ENCODE peak calls at places on chromosomes 3 and 15, in seven cellular contexts. One of them, this sample, is unnamed.

GRCh38 chr15:50219820-50220219 is 37.8 kb downstream of the SLC27A2 start:
- DNase-seq in AG08396: no peak
- DNase-seq in activated gamma-delta T cell treated with anti-CD3 and anti-CD28 coated beads, Interleukin-2, amount 50 U/mL, for 16 hours: no peak
- DNase-seq in fibroblast of the conjunctiva: no peak
- DNase-seq in CD8-positive, alpha-beta T cell: no peak
- DNase-seq in putamen: no peak
- DNase-seq in GDM1: no peak
- DNase-seq in this sample: no peak

GRCh38 chr15:53759333-53759975 is at the start of gene WDR72:
- DNase-seq in CD8-positive, alpha-beta T cell: no peak
- DNase-seq in AG08396: no peak
- DNase-seq in fibroblast of the conjunctiva: no peak
- DNase-seq in activated gamma-delta T cell treated with anti-CD3 and anti-CD28 coated beads, Interleukin-2, amount 50 U/mL, for 16 hours: no peak
- DNase-seq in GDM1: no peak
- DNase-seq in putamen: no peak
- DNase-seq in this sample: no peak

GRCh38 chr15:70259030-70259424 is 161.3 kb upstream of the TLE3 start:
- DNase-seq in activated gamma-delta T cell treated with anti-CD3 and anti-CD28 coated beads, Interleukin-2, amount 50 U/mL, for 16 hours: no peak
- DNase-seq in putamen: no peak
- DNase-seq in fibroblast of the conjunctiva: peak
- DNase-seq in CD8-positive, alpha-beta T cell: peak
- DNase-seq in AG08396: peak
- DNase-seq in GDM1: peak
- DNase-seq in this sample: peak

GRCh38 chr3:16884748-16885587 is at the start of gene PLCL2:
- DNase-seq in putamen: no peak
- DNase-seq in AG08396: peak
- DNase-seq in fibroblast of the conjunctiva: no peak
- DNase-seq in activated gamma-delta T cell treated with anti-CD3 and anti-CD28 coated beads, Interleukin-2, amount 50 U/mL, for 16 hours: peak
- DNase-seq in GDM1: peak
- DNase-seq in CD8-positive, alpha-beta T cell: peak
- DNase-seq in this sample: peak

GRCh38 chr3:116264546-116265174 is 180.6 kb downstream of the LSAMP start:
- DNase-seq in putamen: no peak
- DNase-seq in fibroblast of the conjunctiva: no peak
- DNase-seq in GDM1: no peak
- DNase-seq in activated gamma-delta T cell treated with anti-CD3 and anti-CD28 coated beads, Interleukin-2, amount 50 U/mL, for 16 hours: no peak
- DNase-seq in CD8-positive, alpha-beta T cell: no peak
- DNase-seq in AG08396: no peak
- DNase-seq in this sample: no peak

GRCh38 chr3:175651716-175652115 is 792.6 kb downstream of the NAALADL2 start:
- DNase-seq in activated gamma-delta T cell treated with anti-CD3 and anti-CD28 coated beads, Interleukin-2, amount 50 U/mL, for 16 hours: no peak
- DNase-seq in AG08396: no peak
- DNase-seq in putamen: no peak
- DNase-seq in CD8-positive, alpha-beta T cell: no peak
- DNase-seq in fibroblast of the conjunctiva: no peak
- DNase-seq in GDM1: no peak
- DNase-seq in this sample: no peak

GRCh38 chr15:67416891-67417290 is 104.0 kb upstream of the C15orf61 start:
- DNase-seq in fibroblast of the conjunctiva: no peak
- DNase-seq in GDM1: no peak
- DNase-seq in putamen: no peak
- DNase-seq in activated gamma-delta T cell treated with anti-CD3 and anti-CD28 coated beads, Interleukin-2, amount 50 U/mL, for 16 hours: no peak
- DNase-seq in AG08396: no peak
- DNase-seq in CD8-positive, alpha-beta T cell: no peak
- DNase-seq in this sample: no peak

GRCh38 chr3:15331606-15332404 is 581 bp downstream of the SH3BP5 start:
- DNase-seq in AG08396: peak
- DNase-seq in activated gamma-delta T cell treated with anti-CD3 and anti-CD28 coated beads, Interleukin-2, amount 50 U/mL, for 16 hours: no peak
- DNase-seq in GDM1: no peak
- DNase-seq in CD8-positive, alpha-beta T cell: peak
- DNase-seq in putamen: no peak
- DNase-seq in fibroblast of the conjunctiva: no peak
- DNase-seq in this sample: no peak

GRCh38 chr3:112519424-112520001 is 20.2 kb upstream of the BTLA start:
- DNase-seq in AG08396: peak
- DNase-seq in putamen: peak
- DNase-seq in fibroblast of the conjunctiva: peak
- DNase-seq in activated gamma-delta T cell treated with anti-CD3 and anti-CD28 coated beads, Interleukin-2, amount 50 U/mL, for 16 hours: no peak
- DNase-seq in CD8-positive, alpha-beta T cell: no peak
- DNase-seq in GDM1: peak
- DNase-seq in this sample: peak

GRCh38 chr15:65085990-65086679 is 9.6 kb downstream of the KBTBD13 start:
- DNase-seq in GDM1: no peak
- DNase-seq in AG08396: no peak
- DNase-seq in fibroblast of the conjunctiva: no peak
- DNase-seq in putamen: no peak
- DNase-seq in activated gamma-delta T cell treated with anti-CD3 and anti-CD28 coated beads, Interleukin-2, amount 50 U/mL, for 16 hours: no peak
- DNase-seq in CD8-positive, alpha-beta T cell: no peak
- DNase-seq in this sample: no peak

GRCh38 chr3:42247576-42248027 is 18.4 kb downstream of the CCK start:
- DNase-seq in AG08396: peak
- DNase-seq in putamen: peak
- DNase-seq in CD8-positive, alpha-beta T cell: peak
- DNase-seq in activated gamma-delta T cell treated with anti-CD3 and anti-CD28 coated beads, Interleukin-2, amount 50 U/mL, for 16 hours: peak
- DNase-seq in GDM1: peak
- DNase-seq in fibroblast of the conjunctiva: peak
- DNase-seq in this sample: peak

GRCh38 chr15:51375966-51376640 is 34.6 kb downstream of the GLDN start:
- DNase-seq in CD8-positive, alpha-beta T cell: no peak
- DNase-seq in putamen: no peak
- DNase-seq in fibroblast of the conjunctiva: no peak
- DNase-seq in activated gamma-delta T cell treated with anti-CD3 and anti-CD28 coated beads, Interleukin-2, amount 50 U/mL, for 16 hours: no peak
- DNase-seq in GDM1: no peak
- DNase-seq in AG08396: no peak
- DNase-seq in this sample: no peak

GRCh38 chr3:179196098-179196497 is 47.9 kb downstream of the PIK3CA start:
- DNase-seq in AG08396: peak
- DNase-seq in GDM1: no peak
- DNase-seq in activated gamma-delta T cell treated with anti-CD3 and anti-CD28 coated beads, Interleukin-2, amount 50 U/mL, for 16 hours: peak
- DNase-seq in CD8-positive, alpha-beta T cell: no peak
- DNase-seq in fibroblast of the conjunctiva: peak
- DNase-seq in putamen: no peak
- DNase-seq in this sample: no peak

GRCh38 chr3:31699309-31699953 is 166.7 kb downstream of the STT3B start:
- DNase-seq in GDM1: no peak
- DNase-seq in AG08396: no peak
- DNase-seq in CD8-positive, alpha-beta T cell: no peak
- DNase-seq in activated gamma-delta T cell treated with anti-CD3 and anti-CD28 coated beads, Interleukin-2, amount 50 U/mL, for 16 hours: no peak
- DNase-seq in putamen: no peak
- DNase-seq in fibroblast of the conjunctiva: no peak
- DNase-seq in this sample: no peak

GRCh38 chr3:165643433-165643824 is 193.8 kb downstream of the BCHE start:
- DNase-seq in putamen: no peak
- DNase-seq in AG08396: peak
- DNase-seq in fibroblast of the conjunctiva: no peak
- DNase-seq in activated gamma-delta T cell treated with anti-CD3 and anti-CD28 coated beads, Interleukin-2, amount 50 U/mL, for 16 hours: no peak
- DNase-seq in CD8-positive, alpha-beta T cell: no peak
- DNase-seq in GDM1: no peak
- DNase-seq in this sample: no peak

GRCh38 chr15:74159773-74160172 is 13.7 kb upstream of the ISLR start:
- DNase-seq in putamen: no peak
- DNase-seq in activated gamma-delta T cell treated with anti-CD3 and anti-CD28 coated beads, Interleukin-2, amount 50 U/mL, for 16 hours: no peak
- DNase-seq in fibroblast of the conjunctiva: no peak
- DNase-seq in AG08396: no peak
- DNase-seq in CD8-positive, alpha-beta T cell: no peak
- DNase-seq in GDM1: no peak
- DNase-seq in this sample: no peak

GRCh38 chr15:95405447-95405846 is 925.1 kb upstream of the NR2F2 start:
- DNase-seq in putamen: no peak
- DNase-seq in GDM1: no peak
- DNase-seq in AG08396: peak
- DNase-seq in fibroblast of the conjunctiva: peak
- DNase-seq in CD8-positive, alpha-beta T cell: no peak
- DNase-seq in activated gamma-delta T cell treated with anti-CD3 and anti-CD28 coated beads, Interleukin-2, amount 50 U/mL, for 16 hours: no peak
- DNase-seq in this sample: no peak